ENCODE peak calls at places on chromosomes 3 and 15, in nine cellular contexts. G is mesendoderm, V is uterus, B is HCT116, M is right cardiac atrium, C is brain microvascular endothelial cell, W is fibroblast of lung, L is IMR-90, A is ovary. D is an unnamed sample.

GRCh38 chr3:14684447-14684846 is 9.5 kb downstream of the C3orf20 start:
- DNase-seq in G (no peak), V (no peak), B (no peak), M (no peak), C (no peak), W (no peak), L (no peak), A (no peak), D (no peak)

GRCh38 chr3:113287111-113287817 is 75.9 kb downstream of the BOC start:
- DNase-seq in G (no peak), V (no peak), B (peak), M (peak), C (peak), W (peak), L (peak), A (peak), D (peak)

GRCh38 chr15:39285066-39285465 is 295.8 kb upstream of the THBS1 start:
- DNase-seq in G (no peak), V (no peak), B (no peak), M (no peak), C (no peak), W (peak), L (peak), A (no peak), D (no peak)

GRCh38 chr3:56467108-56467507 is 1.2 kb downstream of the ERC2 start:
- DNase-seq in G (peak), V (peak), B (no peak), M (peak), C (peak), W (peak), L (peak), A (peak), D (peak)

GRCh38 chr3:23051240-23052140 is 151.6 kb upstream of the UBE2E2 start:
- DNase-seq in G (no peak), V (no peak), B (no peak), M (no peak), C (no peak), W (no peak), L (no peak), A (no peak), D (no peak)

GRCh38 chr15:95174281-95174680 is 942.9 kb downstream of the MCTP2 start:
- DNase-seq in G (no peak), V (peak), B (no peak), M (peak), C (no peak), W (peak), L (peak), A (no peak), D (no peak)

GRCh38 chr3:103513003-103513402 is 1078.2 kb downstream of the ZPLD1 start:
- DNase-seq in G (no peak), V (no peak), B (no peak), M (no peak), C (no peak), W (no peak), L (no peak), A (no peak), D (no peak)

GRCh38 chr15:89171136-89172072 is 50.0 kb downstream of the RLBP1 start:
- DNase-seq in G (peak), V (peak), B (peak), M (no peak), C (peak), W (peak), L (peak), A (no peak), D (peak)

GRCh38 chr15:69462493-69463181 is 10.0 kb downstream of the RPLP1 start:
- DNase-seq in G (peak), V (peak), B (peak), M (peak), C (peak), W (peak), L (peak), A (peak), D (peak)

GRCh38 chr15:99446565-99447496 is 119.0 kb upstream of the MEF2A start:
- DNase-seq in G (no peak), V (no peak), B (no peak), M (peak), C (no peak), W (no peak), L (no peak), A (no peak), D (no peak)

GRCh38 chr3:123377173-123377740 is 71.6 kb downstream of the ADCY5 start:
- DNase-seq in G (no peak), V (no peak), B (no peak), M (no peak), C (no peak), W (no peak), L (no peak), A (no peak), D (no peak)

GRCh38 chr15:77181305-77182074 is 110.6 kb upstream of the TSPAN3 start:
- DNase-seq in G (no peak), V (no peak), B (no peak), M (no peak), C (no peak), W (no peak), L (no peak), A (no peak), D (no peak)

GRCh38 chr15:46297766-46298165 is 662.9 kb downstream of the SQOR start:
- DNase-seq in G (no peak), V (no peak), B (no peak), M (no peak), C (no peak), W (no peak), L (no peak), A (no peak), D (no peak)

GRCh38 chr3:30084971-30085403 is 521.4 kb upstream of the TGFBR2 start:
- DNase-seq in G (peak), V (no peak), B (no peak), M (no peak), C (no peak), W (no peak), L (no peak), A (no peak), D (no peak)

GRCh38 chr15:62165029-62165792 is at the start of gene C2CD4B:
- DNase-seq in G (peak), V (peak), B (no peak), M (peak), C (no peak), W (no peak), L (no peak), A (no peak), D (no peak)

GRCh38 chr3:4748127-4748526 is 231.1 kb upstream of the BHLHE40 start:
- DNase-seq in G (no peak), V (no peak), B (no peak), M (no peak), C (no peak), W (no peak), L (no peak), A (no peak), D (no peak)

GRCh38 chr3:171186383-171186782 is 159.9 kb upstream of the SLC2A2 start:
- DNase-seq in G (peak), V (no peak), B (no peak), M (no peak), C (no peak), W (peak), L (no peak), A (no peak), D (no peak)

GRCh38 chr3:112587336-112587735 is 25.5 kb downstream of the SLC35A5 start:
- DNase-seq in G (no peak), V (no peak), B (no peak), M (no peak), C (no peak), W (no peak), L (no peak), A (no peak), D (no peak)

GRCh38 chr3:47042231-47042791 is 62.8 kb downstream of the NBEAL2 start:
- DNase-seq in G (no peak), V (no peak), B (no peak), M (no peak), C (no peak), W (no peak), L (no peak), A (no peak), D (no peak)

GRCh38 chr15:78943692-78944091 is 1.2 kb downstream of the CTSH start:
- DNase-seq in G (peak), V (no peak), B (no peak), M (no peak), C (no peak), W (peak), L (no peak), A (no peak), D (no peak)

GRCh38 chr3:15753056-15753710 is 44.6 kb downstream of the ANKRD28 start:
- DNase-seq in G (no peak), V (no peak), B (no peak), M (no peak), C (no peak), W (no peak), L (no peak), A (no peak), D (no peak)

GRCh38 chr3:40970067-40970466 is 229.2 kb upstream of the CTNNB1 start:
- DNase-seq in G (no peak), V (no peak), B (no peak), M (no peak), C (no peak), W (peak), L (no peak), A (no peak), D (no peak)

GRCh38 chr3:187878776-187879524 is 133.7 kb upstream of the BCL6 start:
- DNase-seq in G (no peak), V (no peak), B (no peak), M (no peak), C (peak), W (peak), L (peak), A (no peak), D (peak)

GRCh38 chr15:28123408-28124023 is 24.4 kb upstream of the OCA2 start:
- DNase-seq in G (peak), V (no peak), B (peak), M (peak), C (peak), W (peak), L (peak), A (no peak), D (peak)

GRCh38 chr3:128174645-128175590 is 21.6 kb downstream of the EEFSEC start:
- DNase-seq in G (no peak), V (peak), B (no peak), M (no peak), C (no peak), W (no peak), L (no peak), A (no peak), D (no peak)

GRCh38 chr3:133853925-133854227 is 41.8 kb downstream of the RAB6B start:
- DNase-seq in G (no peak), V (no peak), B (no peak), M (no peak), C (no peak), W (no peak), L (no peak), A (no peak), D (no peak)

GRCh38 chr3:127588675-127589577 is 1.6 kb downstream of the TPRA1 start:
- DNase-seq in G (no peak), V (no peak), B (no peak), M (no peak), C (peak), W (peak), L (peak), A (no peak), D (peak)

GRCh38 chr3:181534881-181535280 is 176.8 kb upstream of the SOX2 start:
- DNase-seq in G (peak), V (no peak), B (no peak), M (no peak), C (no peak), W (peak), L (no peak), A (no peak), D (no peak)

GRCh38 chr3:112582242-112582874 is 20.5 kb downstream of the SLC35A5 start:
- DNase-seq in G (peak), V (peak), B (peak), M (no peak), C (peak), W (peak), L (peak), A (peak), D (no peak)

GRCh38 chr15:26095710-26096330 is 232.7 kb upstream of the ATP10A start:
- DNase-seq in G (peak), V (no peak), B (no peak), M (no peak), C (no peak), W (no peak), L (no peak), A (no peak), D (no peak)

GRCh38 chr3:117846238-117846637 is 1136.7 kb downstream of the TUSC7 start:
- DNase-seq in G (no peak), V (no peak), B (no peak), M (no peak), C (no peak), W (no peak), L (no peak), A (no peak), D (no peak)

GRCh38 chr15:101283931-101284330 is 6.6 kb upstream of the SELENOS start:
- DNase-seq in G (no peak), V (no peak), B (no peak), M (no peak), C (no peak), W (no peak), L (no peak), A (no peak), D (no peak)

GRCh38 chr15:101276501-101277037 is 716 bp downstream of the SELENOS start:
- DNase-seq in G (peak), V (no peak), B (no peak), M (no peak), C (peak), W (no peak), L (peak), A (no peak), D (no peak)

GRCh38 chr15:101277038-101277822 is at the start of gene SELENOS:
- DNase-seq in G (peak), V (peak), B (peak), M (peak), C (peak), W (peak), L (peak), A (peak), D (peak)

GRCh38 chr15:101277943-101278564 is 769 bp upstream of the SELENOS start:
- DNase-seq in G (peak), V (no peak), B (no peak), M (no peak), C (no peak), W (no peak), L (no peak), A (no peak), D (no peak)

GRCh38 chr15:101280007-101280406 is 2.7 kb upstream of the SELENOS start:
- DNase-seq in G (no peak), V (no peak), B (no peak), M (no peak), C (no peak), W (no peak), L (no peak), A (no peak), D (no peak)
- H3K27ac ChIP-seq in G (no peak), V (no peak), B (no peak), M (no peak), C (no peak), W (no peak), L (no peak), A (no peak), D (no peak)

DNA sequence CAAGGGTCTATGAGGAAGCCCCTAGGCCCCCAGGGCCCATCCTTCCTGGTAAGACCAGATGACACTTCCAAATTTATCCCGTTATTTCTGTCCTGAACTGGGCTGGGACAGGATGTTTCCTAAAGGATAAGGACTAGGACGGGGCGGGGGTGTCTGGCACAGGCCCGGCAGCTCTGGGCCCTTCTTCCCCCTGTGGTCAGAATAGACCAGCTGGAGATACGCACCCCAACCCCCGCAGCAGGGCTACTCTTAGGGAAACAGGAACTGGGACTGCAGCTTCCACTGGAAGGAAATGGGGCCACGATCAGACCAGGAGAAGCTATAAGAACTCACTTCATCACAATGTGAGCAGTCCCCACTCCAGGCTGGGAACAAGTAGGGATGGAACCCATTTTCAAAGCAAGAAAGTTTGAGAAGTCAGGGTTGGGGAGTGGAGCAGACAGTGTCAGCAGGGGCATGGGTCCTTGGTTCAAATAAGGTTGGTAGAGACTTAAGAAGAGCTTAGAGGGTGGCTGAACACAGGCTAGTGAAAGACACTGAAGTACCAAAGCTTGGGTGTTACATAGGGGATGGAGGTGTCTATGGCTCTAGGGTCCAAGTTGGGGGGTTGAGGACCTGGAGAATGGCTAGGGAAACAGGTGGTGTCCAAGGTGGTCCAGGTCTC is 1.1 kb downstream of the NCKIPSD start:
- DNase-seq in G (no peak), V (peak), B (no peak), M (peak), C (no peak), W (no peak), L (peak), A (peak), D (no peak)
- H3K27ac ChIP-seq in G (no peak), V (peak), B (peak), M (peak), C (no peak), W (no peak), L (peak), A (peak), D (peak)

GRCh38 chr3:78665776-78666457 is 1101.9 kb downstream of the ROBO1 start:
- DNase-seq in G (peak), V (no peak), B (no peak), M (no peak), C (no peak), W (peak), L (no peak), A (no peak), D (no peak)
- H3K27ac ChIP-seq in G (no peak), V (no peak), B (no peak), M (no peak), C (no peak), W (no peak), L (no peak), A (no peak), D (no peak)

GRCh38 chr15:92161039-92161670 is 232.5 kb upstream of the ST8SIA2 start:
- DNase-seq in G (peak), V (no peak), B (no peak), M (no peak), C (no peak), W (no peak), L (no peak), A (no peak), D (no peak)

GRCh38 chr15:92157666-92158298 is 235.9 kb upstream of the ST8SIA2 start:
- DNase-seq in G (peak), V (no peak), B (no peak), M (no peak), C (no peak), W (no peak), L (no peak), A (no peak), D (no peak)

GRCh38 chr15:92159906-92160841 is 233.5 kb upstream of the ST8SIA2 start:
- DNase-seq in G (peak), V (no peak), B (no peak), M (peak), C (no peak), W (no peak), L (no peak), A (no peak), D (no peak)

GRCh38 chr15:92158426-92158825 is 235.3 kb upstream of the ST8SIA2 start:
- DNase-seq in G (peak), V (no peak), B (peak), M (no peak), C (no peak), W (peak), L (peak), A (no peak), D (peak)

DNA sequence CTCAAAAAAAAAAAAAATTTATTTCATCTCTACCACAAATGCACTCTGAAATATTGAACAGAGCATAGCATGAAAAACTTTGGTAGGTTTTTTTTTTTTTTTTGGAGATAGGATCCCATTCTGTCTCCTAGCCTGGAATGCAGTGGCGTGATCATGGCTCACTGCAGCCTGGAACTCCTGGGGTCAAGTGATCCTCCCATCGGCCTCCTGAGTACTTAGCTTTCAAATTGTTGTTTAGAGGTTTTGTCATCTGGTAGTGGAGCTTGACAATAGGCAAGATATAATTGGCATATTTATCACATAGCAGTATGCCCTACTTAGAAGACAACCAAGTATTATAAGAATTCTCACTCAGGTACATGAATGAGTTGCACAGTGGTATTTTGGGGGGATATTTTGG is 234.2 kb upstream of the ST8SIA2 start:
- DNase-seq in G (peak), V (no peak), B (no peak), M (no peak), C (no peak), W (no peak), L (no peak), A (no peak), D (no peak)
- H3K27ac ChIP-seq in G (no peak), V (no peak), B (no peak), M (no peak), C (no peak), W (no peak), L (no peak), A (no peak), D (no peak)

DNA sequence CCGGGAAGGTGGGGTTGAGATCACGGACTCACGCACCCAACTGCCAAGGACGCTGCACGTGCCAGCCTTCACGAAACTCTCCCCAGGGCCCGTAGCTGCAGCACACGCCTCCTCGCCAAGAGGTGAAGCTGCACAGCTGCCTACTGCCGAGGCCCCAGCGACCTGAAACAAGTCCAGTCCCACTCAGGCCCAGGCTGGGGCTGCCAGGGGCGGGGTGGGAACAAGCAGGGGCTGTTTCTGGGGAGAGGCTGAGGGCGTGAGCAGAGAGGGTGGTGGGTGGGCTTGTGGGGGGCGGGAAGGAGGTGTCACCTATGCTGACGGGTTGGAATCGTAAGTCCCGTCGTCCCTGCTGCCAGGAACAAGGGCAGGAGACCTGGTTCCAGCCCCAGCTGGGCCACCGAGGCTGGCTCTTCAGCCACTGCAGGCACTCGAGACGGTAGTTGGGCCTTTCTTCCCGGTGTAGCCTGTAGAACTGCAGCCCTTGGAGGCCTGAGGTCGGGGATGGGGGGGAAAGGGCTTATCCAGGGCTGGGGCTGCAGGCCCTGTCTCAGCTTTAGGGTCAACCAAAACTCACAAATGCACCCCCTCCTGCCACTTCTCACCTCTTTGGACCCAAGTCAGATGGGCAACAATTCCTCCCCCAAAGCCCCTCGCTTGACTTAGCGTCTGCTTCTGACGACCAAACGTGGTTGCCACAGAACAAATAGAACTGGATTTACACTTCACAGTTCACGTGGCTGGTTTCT is 44.4 kb downstream of the MUC20 start:
- DNase-seq in G (no peak), V (no peak), B (no peak), M (no peak), C (no peak), W (no peak), L (no peak), A (no peak), D (no peak)
- H3K27ac ChIP-seq in G (no peak), V (no peak), B (no peak), M (no peak), C (no peak), W (no peak), L (no peak), A (no peak), D (no peak)